ENCODE peak calls at places on chromosome 1, in ten cellular contexts. X is left cardiac atrium, W is mesendoderm, G is body of pancreas, K is epithelial cell of esophagus, F is anterior cingulate cortex, L is H9, S is HuH-7.5, P is posterior cingulate gyrus, Y is stomach. Z is an unnamed sample.

GRCh38 chr1:54253480-54253879 is 53.5 kb downstream of the MRPL37 start:
- DNase-seq in X (no peak), W (peak; percentile 23), G (no peak), K (peak; percentile 88), F (no peak), L (no peak), S (no peak), P (no peak), Y (no peak), Z (no peak)

GRCh38 chr1:118132000-118132399 is 53.0 kb downstream of the SPAG17 start:
- DNase-seq in X (no peak), W (no peak), G (no peak), K (no peak), F (no peak), L (no peak), S (no peak), P (no peak), Y (no peak), Z (no peak)

GRCh38 chr1:184199036-184199796 is 147.7 kb downstream of the TSEN15 start:
- DNase-seq in X (no peak), W (no peak), G (no peak), K (peak; percentile 50), F (no peak), L (no peak), S (no peak), P (no peak), Y (no peak), Z (no peak)

GRCh38 chr1:203172184-203173115 is 3.2 kb downstream of the MYBPH start:
- DNase-seq in X (peak; percentile 63), W (peak; percentile 86), G (peak; percentile 79), K (peak; percentile 73), F (no peak), L (peak; percentile 88), S (peak; percentile 84), P (peak; percentile 96), Y (peak; percentile 75), Z (peak; percentile 65)

GRCh38 chr1:12552111-12552888 is 65.7 kb downstream of the DHRS3 start:
- DNase-seq in X (no peak), W (no peak), G (no peak), K (no peak), F (no peak), L (no peak), S (no peak), P (peak; percentile 78), Y (no peak), Z (no peak)

GRCh38 chr1:109885589-109885988 is 25.1 kb upstream of the CSF1 start:
- DNase-seq in X (no peak), W (no peak), G (no peak), K (no peak), F (no peak), L (no peak), S (no peak), P (peak; percentile 4), Y (no peak), Z (no peak)

GRCh38 chr1:25030674-25031589 is 100.9 kb upstream of the RUNX3 start:
- DNase-seq in X (no peak), W (no peak), G (no peak), K (peak; percentile 80), F (no peak), L (no peak), S (no peak), P (no peak), Y (no peak), Z (no peak)

GRCh38 chr1:22229374-22229773 is 86.5 kb upstream of the WNT4 start:
- DNase-seq in X (no peak), W (peak; percentile 83), G (no peak), K (peak; percentile 87), F (no peak), L (no peak), S (no peak), P (no peak), Y (no peak), Z (no peak)

GRCh38 chr1:92481598-92482403 is 4.9 kb downstream of the GFI1 start:
- DNase-seq in X (peak; percentile 20), W (peak; percentile 28), G (no peak), K (no peak), F (no peak), L (peak; percentile 32), S (no peak), P (no peak), Y (no peak), Z (no peak)

Z was measured in substantia nigra.